ENCODE peak calls at places on chromosomes 1 and 21, in seven cellular contexts. K is neural progenitor cell, Y is PC-3, L is HCT116, V is SK-N-SH, R is OCI-LY7, N is GM23338. Q is an unnamed sample. For H4K20me1, the result is how much of the 10 kb centered on the place peaks cover.

GRCh38 chr21:37429356-37429755 is 62.8 kb downstream of the DYRK1A start:
- DNase-seq in V (no peak), N (no peak), R (no peak), L (no peak), K (no peak), Y (no peak), Q (no peak)

GRCh38 chr1:206663832-206664652 is 20.7 kb upstream of the MAPKAPK2 start:
- DNase-seq in L (peak), Y (peak), N (peak), K (peak), V (peak), R (peak), Q (peak)

GRCh38 chr1:44681905-44682900 is 7.7 kb downstream of the ARMH1 start:
- DNase-seq in Y (no peak), L (no peak), K (no peak), V (no peak), R (no peak), N (peak), Q (no peak)

GRCh38 chr1:116497660-116498059 is 73.2 kb downstream of the CD58 start:
- DNase-seq in N (no peak), V (no peak), K (no peak), L (no peak), R (no peak), Y (no peak), Q (peak)

GRCh38 chr1:56502700-56503245 is 76.6 kb downstream of the PLPP3 start:
- DNase-seq in V (no peak), Y (peak), N (no peak), K (no peak), L (no peak), R (no peak), Q (peak)

GRCh38 chr1:222038971-222039370 is 297.1 kb upstream of the DUSP10 start:
- DNase-seq in R (no peak), Y (no peak), V (no peak), K (no peak), L (no peak), N (no peak), Q (no peak)

GRCh38 chr1:244844155-244845121 is 9.0 kb downstream of the COX20 start:
- DNase-seq in Y (no peak), R (no peak), L (no peak), N (no peak), K (no peak), V (no peak), Q (no peak)

GRCh38 chr21:32524010-32524719 is 61.2 kb downstream of the TCP10L start:
- DNase-seq in Y (no peak), L (no peak), R (no peak), V (no peak), K (peak), N (no peak), Q (peak)

GRCh38 chr1:156492591-156493080 is 7.9 kb downstream of the MEF2D start:
- DNase-seq in N (no peak), K (no peak), V (no peak), L (no peak), Y (no peak), R (peak), Q (peak)

GRCh38 chr1:30400436-30400975 is 322.9 kb downstream of the MATN1 start:
- DNase-seq in L (no peak), N (no peak), V (no peak), R (no peak), Y (no peak), K (no peak), Q (no peak)

GRCh38 chr1:234579967-234580366 is 30.0 kb downstream of the IRF2BP2 start:
- DNase-seq in K (no peak), L (no peak), R (peak), Y (peak), V (no peak), N (no peak), Q (peak)

GRCh38 chr1:218524986-218525385 is 179.8 kb downstream of the TGFB2 start:
- DNase-seq in Y (no peak), R (no peak), N (no peak), K (no peak), V (no peak), L (no peak), Q (no peak)

GRCh38 chr1:246567258-246568235 is 1.3 kb downstream of the CNST start:
- DNase-seq in R (peak), K (peak), L (no peak), V (peak), Y (peak), N (peak), Q (peak)

GRCh38 chr1:97209381-97209780 is 487.8 kb downstream of the PTBP2 start:
- DNase-seq in N (no peak), Y (no peak), R (no peak), L (no peak), V (no peak), K (no peak), Q (peak)

GRCh38 chr1:97210302-97210701 is 488.7 kb downstream of the PTBP2 start:
- DNase-seq in K (no peak), N (no peak), R (no peak), V (no peak), L (no peak), Y (no peak), Q (no peak)

DNA sequence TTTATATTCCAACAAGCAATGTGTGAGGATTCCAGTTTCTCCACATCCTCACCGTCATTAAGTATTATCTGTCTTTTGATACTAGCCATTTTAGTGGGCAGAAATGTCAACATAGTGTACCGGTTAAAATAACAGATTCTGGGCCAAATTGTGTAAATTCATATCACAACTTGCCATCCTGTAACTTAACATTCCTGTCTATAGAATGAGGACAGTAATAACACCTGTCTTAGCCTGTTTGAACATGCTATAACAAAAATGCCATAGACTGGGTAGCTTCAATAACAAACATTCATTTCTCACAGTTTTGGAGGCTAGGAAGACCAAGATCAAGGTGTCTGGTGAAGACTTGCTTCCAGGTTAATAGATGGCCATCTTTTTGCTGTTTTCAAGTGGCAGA is 491.1 kb downstream of the PTBP2 start:
- DNase-seq in V (no peak), L (no peak), K (no peak), N (no peak), Y (no peak), R (no peak), Q (no peak)
- TF ChIP-seq EZH2phosphoT487 in V (no peak), L (no peak), K (no peak), N (no peak), Y (no peak), R (no peak), Q (no peak)

GRCh38 chr1:11682799-11683198 is 1.9 kb upstream of the MAD2L2 start:
- DNase-seq in V (no peak), Y (no peak), L (no peak), N (peak), R (no peak), K (no peak), Q (peak)

GRCh38 chr1:11681071-11681771 is at the start of gene MAD2L2:
- DNase-seq in N (peak), L (peak), K (peak), V (peak), R (peak), Y (peak), Q (peak)

GRCh38 chr1:11678442-11678841 is 2.5 kb downstream of the MAD2L2 start:
- DNase-seq in N (no peak), L (no peak), K (no peak), V (no peak), R (no peak), Y (no peak), Q (no peak)

GRCh38 chr1:11682287-11682771 is 1.4 kb upstream of the MAD2L2 start:
- DNase-seq in Y (no peak), N (peak), K (no peak), V (no peak), R (no peak), L (no peak), Q (peak)

DNA sequence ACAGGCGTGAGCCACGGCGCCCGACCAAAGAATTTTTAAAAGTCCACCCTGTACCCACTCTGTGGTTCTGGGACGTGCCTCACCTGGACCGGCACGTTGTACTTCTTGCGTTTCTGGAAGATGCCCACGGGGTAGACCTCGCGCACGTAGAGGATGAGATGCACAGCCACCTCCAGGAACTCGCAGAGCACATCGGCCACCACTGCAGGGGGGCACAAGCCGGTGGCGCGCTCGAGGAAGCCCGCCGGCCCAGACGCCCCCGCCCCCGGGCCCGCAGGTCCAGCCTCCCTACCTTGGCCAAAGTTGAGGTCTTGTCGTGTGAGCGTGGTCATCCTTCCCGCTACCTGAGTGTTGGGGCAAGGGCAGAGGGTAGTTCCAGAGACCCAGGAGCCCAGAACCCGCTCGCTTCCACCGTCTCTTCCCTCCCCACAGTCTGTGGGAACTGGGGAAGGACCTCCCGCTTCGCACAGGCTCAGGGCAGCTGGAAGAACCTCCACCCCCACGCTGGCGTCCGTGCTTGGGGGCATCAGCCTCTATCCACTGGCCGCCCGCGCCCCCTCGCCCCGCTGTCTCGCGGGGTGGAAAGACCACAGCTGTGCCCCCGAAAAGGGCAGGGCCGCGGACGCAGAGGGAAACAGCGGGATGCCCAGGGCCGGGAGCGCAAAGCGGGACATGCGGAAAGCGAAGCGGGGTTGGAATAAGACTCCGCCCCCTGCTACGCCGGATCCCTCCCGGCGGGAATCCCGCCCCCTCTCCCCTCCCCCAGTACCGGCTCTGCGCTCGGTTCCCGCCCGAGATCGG is 478 bp downstream of the MAD2L2 start:
- DNase-seq in K (peak), V (peak), Y (peak), R (peak), L (no peak), N (peak), Q (no peak)
- H4K20me1 ChIP-seq in K (half or more), V (under half), Y (under half), R (under half), L (under half), N (under half), Q (under half)

GRCh38 chr1:169119405-169119804 is 12.9 kb downstream of the ATP1B1 start:
- DNase-seq in K (no peak), V (no peak), L (no peak), Y (peak), N (no peak), R (no peak), Q (peak)

GRCh38 chr1:169118227-169118626 is 11.7 kb downstream of the ATP1B1 start:
- DNase-seq in R (no peak), L (no peak), N (no peak), V (no peak), K (no peak), Y (peak), Q (no peak)

GRCh38 chr1:169120066-169120465 is 13.6 kb downstream of the ATP1B1 start:
- DNase-seq in V (no peak), L (no peak), N (no peak), K (no peak), R (no peak), Y (no peak), Q (no peak)

GRCh38 chr1:169122976-169123375 is 16.5 kb downstream of the ATP1B1 start:
- DNase-seq in V (no peak), K (no peak), L (no peak), N (no peak), Y (no peak), R (no peak), Q (no peak)

GRCh38 chr1:169121146-169121923 is 14.8 kb downstream of the ATP1B1 start:
- DNase-seq in L (no peak), V (no peak), R (no peak), K (no peak), N (no peak), Y (peak), Q (no peak)
- H3K4me3 ChIP-seq in L (no peak), V (no peak), R (no peak), K (no peak), N (no peak), Y (no peak), Q (no peak)

GRCh38 chr1:15702722-15703550 is 18.8 kb downstream of the PLEKHM2 start:
- DNase-seq in V (no peak), R (no peak), N (peak), K (no peak), Y (no peak), L (no peak), Q (peak)
- TF ChIP-seq EZH2phosphoT487 in V (no peak), R (no peak), N (no peak), K (no peak), Y (no peak), L (no peak), Q (no peak)

GRCh38 chr1:1310476-1311053 is 2.2 kb downstream of the PUSL1 start:
- DNase-seq in V (no peak), K (no peak), N (peak), R (no peak), L (no peak), Y (no peak), Q (no peak)
- H4K20me1 ChIP-seq in V (under half), K (half or more), N (under half), R (under half), L (under half), Y (under half), Q (under half)

DNA sequence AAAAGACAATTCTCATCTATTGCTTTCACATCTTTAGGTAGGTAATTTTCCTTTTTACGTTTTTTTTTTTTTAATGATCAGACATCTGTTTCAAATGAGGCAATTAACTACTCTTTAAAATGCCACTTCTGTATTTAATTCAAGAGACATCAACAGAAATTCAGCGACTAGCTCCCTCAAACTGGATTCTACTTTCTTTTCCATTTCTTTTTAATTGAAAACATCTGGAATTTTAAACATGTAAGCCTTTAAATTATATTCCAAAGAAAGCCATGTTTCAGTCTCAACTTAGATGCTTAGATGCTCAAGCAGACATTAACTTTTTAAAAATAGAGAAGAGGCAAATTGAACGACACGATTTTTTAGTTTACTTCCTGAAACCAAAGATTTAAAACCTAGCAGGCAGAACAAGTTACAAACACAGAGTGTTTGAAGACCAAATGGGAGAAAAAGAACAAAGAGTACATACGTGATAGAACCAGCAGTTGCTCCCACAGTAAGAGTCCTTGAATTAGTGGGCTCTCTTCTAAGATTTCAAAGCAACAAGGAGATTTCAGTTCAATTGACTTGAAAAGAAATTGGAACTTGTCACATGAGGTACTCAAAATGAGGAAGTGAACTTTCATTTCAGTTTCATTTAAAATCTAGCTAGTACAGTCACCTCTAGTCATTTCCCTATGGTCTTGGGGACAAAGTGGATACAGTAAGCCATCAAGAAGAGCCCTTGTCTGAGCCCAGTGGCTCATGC is at the start of gene CTSS:
- DNase-seq in R (peak), V (no peak), K (no peak), Y (peak), N (no peak), L (no peak), Q (peak)
- H3K4me3 ChIP-seq in R (peak), V (peak), K (no peak), Y (no peak), N (no peak), L (no peak), Q (peak)